ENCODE peak calls at places on chromosomes 16 and 17, in four cellular contexts. J, M, H and V are unnamed samples.

GRCh38 chr16:55506083-55506482 is 2.8 kb upstream of the LPCAT2 start:
- DNase-seq in M (peak; percentile 18), H (no peak), J (no peak), V (no peak)

GRCh38 chr16:56337858-56338325 is 87.5 kb downstream of the AMFR start:
- DNase-seq in J (no peak), H (no peak), M (no peak), V (no peak)

GRCh38 chr16:70395345-70395901 is 43.5 kb downstream of the ST3GAL2 start:
- DNase-seq in J (peak; percentile 89), H (peak; percentile 60), M (peak; percentile 32), V (no peak)

GRCh38 chr16:1674751-1675664 is 3.1 kb upstream of the JPT2 start:
- DNase-seq in H (no peak), J (no peak), M (no peak), V (peak; percentile 65)

GRCh38 chr16:9821970-9822369 is 360.3 kb downstream of the GRIN2A start:
- DNase-seq in J (no peak), H (no peak), M (no peak), V (no peak)

GRCh38 chr16:53094013-53094630 is 39.3 kb downstream of the CHD9 start:
- DNase-seq in J (peak; percentile 90), H (peak; percentile 80), M (peak; percentile 57), V (no peak)

GRCh38 chr16:58198022-58198683 is at the start of gene CSNK2A2:
- DNase-seq in M (peak; percentile 41), J (peak; percentile 78), H (no peak), V (peak; percentile 84)

GRCh38 chr16:48687421-48688038 is 77.5 kb upstream of the N4BP1 start:
- DNase-seq in J (peak; percentile 18), H (peak; percentile 52), M (peak; percentile 22), V (peak; percentile 82)

GRCh38 chr16:57167951-57168350 is 17.9 kb downstream of the PSME3IP1 start:
- DNase-seq in J (no peak), M (no peak), H (peak; percentile 51), V (peak; percentile 46)

GRCh38 chr16:85422374-85423185 is 190.5 kb upstream of the GSE1 start:
- DNase-seq in M (peak; percentile 17), H (peak; percentile 81), J (peak; percentile 85), V (peak; percentile 27)

GRCh38 chr16:29974291-29975133 is 844 bp downstream of the TAOK2 start:
- DNase-seq in J (peak; percentile 35), H (no peak), M (peak; percentile 24), V (peak; percentile 20)

GRCh38 chr17:78735832-78736525 is 46.1 kb downstream of the CYTH1 start:
- DNase-seq in J (peak; percentile 64), M (no peak), H (peak; percentile 83), V (peak; percentile 69)

GRCh38 chr17:43669971-43670644 is 8.4 kb upstream of the MEOX1 start:
- DNase-seq in J (peak; percentile 62), M (no peak), H (peak; percentile 78), V (no peak)

GRCh38 chr17:5581655-5582054 is 2.7 kb downstream of the NLRP1 start:
- DNase-seq in J (no peak), M (no peak), H (no peak), V (no peak)

GRCh38 chr17:3800362-3801042 is 486 bp downstream of the ITGAE start:
- DNase-seq in H (no peak), J (no peak), M (no peak), V (no peak)
- TF ChIP-seq CTCF in H (no peak), J (no peak), M (no peak), V (no peak)

DNA sequence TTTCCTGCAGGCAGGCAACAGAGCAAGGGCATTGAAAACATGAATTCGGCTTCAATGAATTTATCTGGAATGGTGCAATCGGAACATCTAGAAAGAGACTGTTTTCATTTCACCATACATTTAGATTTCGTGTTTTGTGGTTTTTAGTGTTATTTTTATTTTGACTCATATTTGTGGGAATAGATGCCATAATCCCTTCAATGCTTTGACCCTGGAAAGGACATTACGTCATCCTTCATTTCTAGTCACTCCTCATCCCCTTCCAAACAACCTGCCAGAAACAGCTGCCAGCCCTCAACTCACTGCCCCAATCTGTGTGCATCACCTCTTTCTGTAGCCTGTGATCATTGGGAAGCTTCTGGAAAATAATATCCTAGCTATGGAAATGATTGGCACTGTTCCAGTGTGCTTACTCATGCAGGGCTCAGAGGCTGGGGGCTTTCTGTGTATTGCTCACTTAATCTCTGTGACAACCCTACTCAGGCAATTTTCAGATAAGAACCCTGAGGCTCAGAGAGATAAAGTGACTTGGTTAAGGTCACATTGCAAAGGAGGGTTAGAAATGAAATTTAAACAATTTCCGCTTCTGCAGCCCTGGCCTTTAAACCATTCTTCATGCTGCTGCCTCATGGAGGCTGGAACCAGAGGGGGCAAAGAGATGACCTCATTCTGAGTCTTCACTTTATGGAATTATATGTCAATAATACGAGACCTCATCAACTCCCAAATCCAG is 9.5 kb upstream of the KSR1 start:
- DNase-seq in M (no peak), J (no peak), H (peak; percentile 57), V (peak; percentile 25)
- H3K27ac ChIP-seq in M (no peak overlapping the region), J (no peak overlapping the region), H (no peak overlapping the region), V (no peak overlapping the region)

GRCh38 chr17:80201446-80201845 is 18.7 kb downstream of the SGSH start:
- DNase-seq in J (no peak), M (no peak), H (no peak), V (no peak)

GRCh38 chr17:80202197-80202596 is 17.9 kb downstream of the SGSH start:
- DNase-seq in J (no peak), M (no peak), H (no peak), V (no peak)

GRCh38 chr17:80204626-80205468 is 15.3 kb downstream of the SGSH start:
- DNase-seq in M (no peak), H (no peak), J (no peak), V (no peak)

GRCh38 chr17:80208050-80208449 is 12.1 kb downstream of the SGSH start:
- DNase-seq in J (no peak), M (no peak), H (no peak), V (no peak)

DNA sequence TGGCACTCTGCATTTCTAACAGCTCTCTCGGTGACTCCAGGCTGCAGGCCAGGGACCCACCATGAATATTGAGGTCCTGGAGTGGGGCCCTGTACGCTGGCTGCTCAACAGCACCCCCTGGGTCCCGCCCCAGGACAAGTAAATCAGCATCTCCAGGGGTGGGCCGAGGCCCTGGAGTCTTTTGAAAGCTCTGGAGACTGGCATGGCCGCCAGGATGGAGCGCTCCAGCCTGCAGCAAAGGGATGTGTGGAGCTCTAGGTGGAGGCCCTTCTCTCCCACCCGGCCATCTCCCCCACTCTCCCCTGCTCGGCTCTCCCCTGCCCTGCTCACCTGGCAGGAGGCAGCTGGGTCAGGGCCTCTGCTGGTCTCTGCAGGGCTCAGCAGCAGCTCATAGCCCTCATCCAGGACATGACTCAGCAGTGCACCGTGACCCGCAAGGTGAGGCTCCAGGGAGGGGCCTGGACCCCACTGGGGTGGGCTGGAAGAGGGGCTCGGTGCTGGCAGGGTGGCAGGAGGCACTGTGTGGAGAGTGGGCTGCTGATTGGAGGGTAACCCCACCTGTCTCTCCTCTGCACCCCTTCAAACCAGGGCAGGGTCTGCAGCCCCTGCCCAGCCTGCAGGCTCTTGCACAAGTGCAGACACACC is 16.6 kb downstream of the SGSH start:
- DNase-seq in J (no peak), H (no peak), M (no peak), V (no peak)
- TF ChIP-seq CTCF in J (no peak), H (no peak), M (no peak), V (no peak)

DNA sequence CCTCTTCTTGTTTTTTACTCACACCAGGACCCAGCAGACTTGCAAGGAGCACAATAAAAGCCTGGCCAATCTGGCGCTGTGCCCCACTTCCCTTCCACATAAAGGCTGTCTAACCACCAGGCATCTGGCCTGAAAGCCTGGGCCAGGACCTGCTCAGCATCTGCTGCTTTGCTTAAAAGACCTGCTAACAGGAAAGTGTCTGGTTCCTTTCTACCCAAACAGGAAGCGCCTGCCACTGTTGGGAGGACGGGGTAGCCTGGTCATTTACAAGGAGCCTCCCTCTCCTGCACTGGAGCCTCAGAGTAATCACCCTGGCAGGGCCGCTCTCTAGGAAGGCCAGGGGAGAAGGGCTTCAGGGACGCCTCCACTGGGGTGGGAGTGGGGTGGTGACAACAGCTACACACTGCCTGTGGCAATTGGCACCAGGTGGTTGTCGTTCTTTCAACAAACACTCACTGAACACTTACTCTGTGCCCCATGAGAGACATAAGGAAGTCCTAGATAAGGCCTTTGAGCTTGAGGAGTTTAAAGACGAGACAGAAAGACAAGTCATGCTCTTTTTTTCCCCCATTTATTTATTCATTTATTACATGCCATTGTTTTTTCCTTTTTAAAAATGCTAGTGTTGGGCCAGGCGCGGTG is 6.3 kb upstream of the MMP28 start:
- DNase-seq in H (no peak), M (peak; percentile 73), J (peak; percentile 81), V (no peak)
- H3K27ac ChIP-seq in H (no peak overlapping the region), M (no peak overlapping the region), J (peak overlapping the region; percentile 75), V (peak overlapping the region; percentile 82)

DNA sequence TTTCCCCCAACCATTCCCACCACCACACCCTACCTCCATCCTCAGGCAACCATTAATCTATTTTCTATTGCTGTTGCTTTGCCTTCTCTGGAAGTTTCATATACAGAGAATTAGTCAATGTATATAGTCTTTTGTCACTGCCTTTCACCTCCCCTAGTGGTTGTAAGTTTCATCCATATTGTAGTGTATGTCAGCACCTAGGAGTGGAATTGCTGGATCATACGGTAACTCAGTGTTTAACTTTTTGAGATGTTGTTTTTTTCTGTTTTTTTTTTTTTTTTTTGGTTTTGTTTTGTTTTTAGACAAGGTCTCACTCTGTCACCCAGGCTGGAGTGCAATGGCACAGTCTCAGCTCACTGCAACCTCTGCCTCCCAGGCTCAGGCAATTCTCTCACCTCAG is 16.9 kb downstream of the EEF2K start:
- DNase-seq in H (no peak), M (no peak), J (no peak), V (no peak)
- TF ChIP-seq CTCF in H (no peak), M (no peak), J (no peak), V (no peak)

GRCh38 chr17:76051071-76051467 is 21.2 kb downstream of the SRP68 start:
- DNase-seq in M (no peak), J (no peak), H (peak; percentile 96), V (no peak)

GRCh38 chr17:76051571-76051970 is 20.7 kb downstream of the SRP68 start:
- DNase-seq in H (peak; percentile 80), M (no peak), J (no peak), V (no peak)

GRCh38 chr17:76053230-76054111 is 18.8 kb downstream of the SRP68 start:
- DNase-seq in J (no peak), M (no peak), H (peak; percentile 79), V (peak; percentile 78)

GRCh38 chr17:76056882-76057281 is 15.4 kb downstream of the SRP68 start:
- DNase-seq in H (peak; percentile 57), M (no peak), J (no peak), V (no peak)

DNA sequence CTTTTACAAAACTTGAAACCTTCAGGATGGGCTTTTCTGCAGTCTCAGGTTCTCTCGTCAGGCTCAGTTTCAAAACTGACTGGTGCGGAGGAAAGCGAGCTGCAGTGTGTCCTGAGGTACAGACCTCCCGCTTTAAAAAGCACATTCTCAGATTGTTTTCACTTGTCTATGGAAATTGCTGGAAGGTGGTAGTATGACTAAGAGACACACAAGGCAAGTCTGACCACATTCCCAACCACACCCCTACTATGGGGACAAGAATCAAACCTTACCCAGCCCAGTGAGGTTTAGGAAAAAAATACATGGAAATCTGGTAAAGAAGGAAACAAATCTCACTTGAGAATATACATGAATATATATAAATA is 18.2 kb downstream of the SRP68 start:
- DNase-seq in H (peak; percentile 87), M (no peak), J (no peak), V (peak; percentile 93)
- H3K27ac ChIP-seq in H (peak overlapping the region; percentile 94), M (no peak overlapping the region), J (peak overlapping the region; percentile 33), V (peak overlapping the region; percentile 57)